ENCODE peak calls at places on chromosomes 16 and 17, in ten cellular contexts. W is heart left ventricle, G is Calu3, J is adrenal gland, T is ascending aorta, A is body of pancreas, S is B cell, Y is bronchial epithelial cell, K is glutamatergic neuron, I is IMR-90. U is an unnamed sample.

GRCh38 chr17:38454528-38454927 is 26.3 kb downstream of the ARHGAP23 start:
- DNase-seq in W (peak; percentile 95), G (peak; percentile 97), J (peak; percentile 97), T (peak; percentile 71), A (peak; percentile 36), S (no peak), Y (peak; percentile 77), K (no peak), I (peak; percentile 80), U (peak; percentile 67)

GRCh38 chr16:57430955-57431354 is 16.2 kb downstream of the CIAPIN1 start:
- DNase-seq in W (no peak), G (no peak), J (no peak), T (no peak), A (no peak), S (no peak), Y (no peak), K (no peak), I (no peak), U (no peak)

GRCh38 chr16:3950343-3951193 is 70.1 kb upstream of the CREBBP start:
- DNase-seq in W (peak; percentile 92), G (peak; percentile 53), J (peak; percentile 89), T (peak; percentile 73), A (peak; percentile 43), S (no peak), Y (peak; percentile 76), K (no peak), I (peak; percentile 99), U (peak; percentile 70)

GRCh38 chr17:14745122-14745521 is 444.2 kb downstream of the HS3ST3B1 start:
- DNase-seq in W (no peak), G (no peak), J (no peak), T (no peak), A (no peak), S (no peak), Y (peak; percentile 86), K (no peak), I (peak; percentile 46), U (no peak)

GRCh38 chr17:44607836-44608690 is 48.2 kb upstream of the MEIOC start:
- DNase-seq in W (no peak), G (no peak), J (no peak), T (no peak), A (no peak), S (no peak), Y (no peak), K (no peak), I (peak; percentile 74), U (no peak)

GRCh38 chr16:86128246-86128645 is 229.3 kb downstream of the IRF8 start:
- DNase-seq in W (no peak), G (no peak), J (no peak), T (no peak), A (no peak), S (no peak), Y (no peak), K (no peak), I (no peak), U (no peak)

GRCh38 chr16:72501739-72502653 is 330.0 kb upstream of the PMFBP1 start:
- DNase-seq in W (no peak), G (peak; percentile 70), J (peak; percentile 53), T (no peak), A (peak; percentile 37), S (peak; percentile 53), Y (peak; percentile 67), K (peak; percentile 77), I (peak; percentile 79), U (no peak)

GRCh38 chr16:87465306-87465705 is 27.5 kb downstream of the ZCCHC14 start:
- DNase-seq in W (peak; percentile 75), G (peak; percentile 77), J (peak; percentile 96), T (peak; percentile 77), A (peak; percentile 82), S (no peak), Y (peak; percentile 82), K (no peak), I (peak; percentile 82), U (peak; percentile 66)

DNA sequence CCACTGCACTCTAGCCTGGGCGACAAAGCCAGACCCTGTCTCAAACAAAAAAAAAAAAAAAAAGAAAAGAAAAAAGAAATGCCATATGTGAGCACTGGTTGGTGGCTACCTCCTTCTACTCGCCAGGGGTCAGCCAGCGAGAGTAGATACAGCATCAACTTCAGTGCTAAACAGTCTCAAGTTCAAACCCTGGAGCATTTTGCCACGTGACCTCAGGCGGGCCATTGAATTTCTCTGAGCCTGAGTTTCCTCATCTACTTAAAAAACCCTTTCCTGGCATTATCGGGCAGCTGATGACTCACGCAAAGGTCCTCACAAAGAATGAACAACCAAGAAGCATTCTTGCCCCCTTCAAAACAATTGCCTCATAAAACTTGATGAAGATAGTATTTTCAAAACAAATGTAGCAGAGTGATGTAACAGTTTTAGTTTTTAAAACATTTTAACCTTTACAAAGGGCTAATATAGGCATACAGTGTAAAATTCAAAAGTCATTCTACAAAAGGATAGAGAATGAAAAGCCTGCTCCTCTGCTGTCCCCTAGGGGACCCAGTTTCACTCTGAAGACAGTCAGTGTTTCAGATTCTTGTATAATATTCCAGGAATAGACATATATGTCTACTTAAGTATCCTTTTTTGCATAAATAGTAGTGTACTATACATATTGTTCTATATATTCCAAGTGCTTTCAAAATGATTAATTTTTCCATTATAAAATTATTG is 28.4 kb downstream of the DNAH2 start:
- DNase-seq in W (no peak), G (peak; percentile 50), J (peak; percentile 43), T (no peak), A (no peak), S (no peak), Y (peak; percentile 79), K (no peak), I (peak; percentile 76), U (peak; percentile 31)
- TF ChIP-seq CTCF in W (no peak), G (no peak), J (no peak), T (no peak), A (no peak), S (no peak), Y (no peak), K (no peak), I (peak; percentile 13), U (no peak)

DNA sequence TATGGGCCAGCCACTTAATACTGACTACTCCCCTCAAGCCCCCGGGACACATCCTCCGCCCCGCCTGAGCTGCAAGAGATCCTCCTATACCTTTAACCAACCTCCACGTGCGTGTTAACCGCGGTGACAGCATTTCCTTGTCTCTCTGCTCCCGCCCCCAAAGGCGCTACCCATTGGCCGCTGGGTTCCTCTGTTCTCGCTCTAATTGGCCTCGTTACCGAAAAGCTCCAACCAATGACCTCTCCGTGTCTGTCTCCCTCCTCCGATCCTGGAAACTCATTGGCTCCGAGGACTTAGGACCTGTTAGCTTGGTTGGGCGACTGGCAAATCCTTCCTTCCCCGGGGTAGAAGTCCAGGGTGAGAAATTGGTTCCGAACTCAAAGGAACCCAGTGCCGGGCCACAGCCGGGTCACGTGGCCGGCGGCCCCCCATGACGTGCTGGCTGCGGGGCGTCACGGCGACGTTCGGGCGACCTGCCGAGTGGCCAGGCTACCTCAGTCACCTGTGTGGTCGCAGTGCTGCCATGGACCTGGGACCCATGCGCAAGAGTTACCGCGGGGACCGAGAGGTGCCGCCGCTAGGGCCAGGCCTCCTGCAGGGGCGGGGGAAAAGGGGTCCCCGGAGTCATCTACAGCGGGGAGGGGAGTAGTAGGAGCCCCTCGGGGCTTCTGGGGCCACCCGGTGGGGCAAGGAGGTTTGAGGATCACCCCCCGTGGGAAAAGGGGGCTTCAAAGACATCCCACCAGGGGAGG is at the start of gene PNPO:
- DNase-seq in W (peak; percentile 96), G (peak; percentile 98), J (peak; percentile 98), T (peak; percentile 94), A (peak; percentile 95), S (peak; percentile 93), Y (peak; percentile 98), K (peak; percentile 71), I (peak; percentile 97), U (peak; percentile 87)
- TF ChIP-seq CTCF in W (no peak), G (no peak), J (peak; percentile 12), T (peak; percentile 4), A (no peak), S (no peak), Y (peak; percentile 16), K (no peak), I (no peak), U (no peak)

GRCh38 chr16:74575805-74576643 is 30.9 kb downstream of the GLG1 start:
- DNase-seq in W (no peak), G (no peak), J (no peak), T (no peak), A (no peak), S (no peak), Y (no peak), K (no peak), I (no peak), U (no peak)

GRCh38 chr16:74573622-74574021 is 33.3 kb downstream of the GLG1 start:
- DNase-seq in W (no peak), G (no peak), J (no peak), T (no peak), A (no peak), S (no peak), Y (no peak), K (no peak), I (no peak), U (no peak)

GRCh38 chr16:74577882-74578366 is 29.0 kb downstream of the GLG1 start:
- DNase-seq in W (no peak), G (no peak), J (no peak), T (no peak), A (no peak), S (no peak), Y (peak; percentile 88), K (no peak), I (peak; percentile 88), U (no peak)

GRCh38 chr16:74574146-74574545 is 32.8 kb downstream of the GLG1 start:
- DNase-seq in W (no peak), G (no peak), J (no peak), T (no peak), A (no peak), S (no peak), Y (no peak), K (no peak), I (no peak), U (no peak)

DNA sequence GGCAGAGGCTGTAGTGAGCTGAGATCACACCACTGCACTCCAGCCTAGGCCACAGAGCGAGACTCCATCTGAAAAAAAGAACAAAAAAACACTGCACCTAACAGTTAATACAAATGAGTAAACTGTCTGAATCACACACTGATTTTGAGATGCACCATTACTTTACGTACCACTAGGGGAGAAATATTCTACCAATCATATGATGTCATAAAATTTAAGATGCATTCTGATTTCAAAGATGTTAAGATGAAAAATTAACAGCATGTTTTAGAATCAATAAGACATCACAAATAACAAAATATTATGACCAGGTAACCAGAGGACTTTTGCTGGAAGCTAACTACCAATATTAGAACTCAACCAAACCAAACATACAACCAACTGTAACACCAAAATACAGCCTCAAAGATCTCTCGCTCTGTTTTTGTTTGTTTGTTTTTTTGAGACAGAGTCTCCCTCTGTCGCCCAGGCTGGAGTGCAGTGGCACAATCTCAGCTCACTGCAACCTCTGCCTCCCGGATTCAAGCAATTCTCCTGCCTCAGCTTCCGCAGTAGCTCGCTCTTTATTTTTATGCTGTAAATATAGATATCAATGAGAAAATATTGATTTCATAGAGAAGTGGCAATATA is 31.6 kb downstream of the GLG1 start:
- DNase-seq in W (no peak), G (no peak), J (no peak), T (no peak), A (no peak), S (no peak), Y (no peak), K (no peak), I (no peak), U (no peak)
- TF ChIP-seq CTCF in W (no peak), G (no peak), J (no peak), T (no peak), A (no peak), S (no peak), Y (no peak), K (no peak), I (no peak), U (no peak)

GRCh38 chr17:78314683-78315354 is 45.1 kb downstream of the SOCS3 start:
- DNase-seq in W (no peak), G (peak; percentile 36), J (no peak), T (no peak), A (no peak), S (no peak), Y (no peak), K (no peak), I (no peak), U (no peak)

GRCh38 chr17:78313735-78314648 is 45.9 kb downstream of the SOCS3 start:
- DNase-seq in W (peak; percentile 87), G (peak; percentile 98), J (peak; percentile 84), T (no peak), A (peak; percentile 82), S (peak; percentile 43), Y (peak; percentile 79), K (peak; percentile 57), I (peak; percentile 59), U (peak; percentile 66)

GRCh38 chr17:78316115-78316866 is 43.6 kb downstream of the SOCS3 start:
- DNase-seq in W (no peak), G (peak; percentile 36), J (no peak), T (no peak), A (no peak), S (no peak), Y (no peak), K (no peak), I (no peak), U (no peak)

GRCh38 chr17:78316867-78317816 is 42.7 kb downstream of the SOCS3 start:
- DNase-seq in W (no peak), G (peak; percentile 82), J (no peak), T (no peak), A (no peak), S (no peak), Y (peak; percentile 43), K (no peak), I (peak; percentile 71), U (no peak)

GRCh38 chr17:78315355-78316114 is 44.3 kb downstream of the SOCS3 start:
- DNase-seq in W (peak; percentile 89), G (peak; percentile 87), J (peak; percentile 90), T (peak; percentile 76), A (peak; percentile 49), S (no peak), Y (peak; percentile 92), K (no peak), I (peak; percentile 92), U (peak; percentile 88)
- TF ChIP-seq CTCF in W (no peak), G (no peak), J (no peak), T (no peak), A (no peak), S (no peak), Y (peak; percentile 30), K (no peak), I (peak; percentile 33), U (no peak)